ENCODE peak calls at places on chromosomes 5 and 9, in ten cellular contexts. L, Q, K, W, G, D, O, F, M and T are unnamed samples.
A peak's percentile ranks its signal among the peaks of the same experiment; 100 is the strongest.

GRCh38 chr9:3479516-3480352 is 46.1 kb downstream of the RFX3 start:
- DNase-seq in L (no peak), Q (no peak), K (no peak), W (no peak), G (no peak), D (no peak), O (no peak), F (no peak), M (no peak), T (no peak)

GRCh38 chr9:120965344-120966004 is 38.9 kb upstream of the TRAF1 start:
- DNase-seq in L (no peak), Q (no peak), K (no peak), W (no peak), G (no peak), D (no peak), O (peak; percentile 85), F (no peak), M (no peak), T (peak; percentile 82)

GRCh38 chr5:10746711-10747110 is 14.3 kb downstream of the DAP start:
- DNase-seq in L (no peak), Q (no peak), K (peak; percentile 81), W (no peak), G (no peak), D (no peak), O (no peak), F (no peak), M (no peak), T (no peak)

GRCh38 chr5:147567917-147568598 is 58.2 kb upstream of the DPYSL3 start:
- DNase-seq in L (peak; percentile 48), Q (no peak), K (no peak), W (no peak), G (no peak), D (no peak), O (peak; percentile 54), F (no peak), M (no peak), T (peak; percentile 76)

GRCh38 chr5:156640751-156641241 is 209.3 kb upstream of the PPP1R2B start:
- DNase-seq in L (no peak), Q (no peak), K (no peak), W (no peak), G (no peak), D (no peak), O (no peak), F (no peak), M (no peak), T (no peak)

GRCh38 chr5:141637693-141638419 is 1.1 kb downstream of the RELL2 start:
- DNase-seq in L (no peak), Q (peak; percentile 64), K (peak; percentile 62), W (peak; percentile 89), G (peak; percentile 30), D (no peak), O (peak; percentile 72), F (peak; percentile 63), M (peak; percentile 85), T (peak; percentile 32)

GRCh38 chr9:135388530-135388929 is 91.1 kb upstream of the PPP1R26 start:
- DNase-seq in L (no peak), Q (no peak), K (no peak), W (no peak), G (no peak), D (no peak), O (no peak), F (no peak), M (no peak), T (no peak)

GRCh38 chr5:5009240-5009639 is 130.9 kb upstream of the ADAMTS16 start:
- DNase-seq in L (no peak), Q (no peak), K (no peak), W (no peak), G (no peak), D (no peak), O (no peak), F (no peak), M (no peak), T (no peak)

GRCh38 chr9:36207016-36207415 is 16.3 kb downstream of the CLTA start:
- DNase-seq in L (no peak), Q (no peak), K (no peak), W (no peak), G (no peak), D (no peak), O (no peak), F (no peak), M (no peak), T (no peak)

GRCh38 chr5:103589416-103590175 is 27.0 kb upstream of the NUDT12 start:
- DNase-seq in L (no peak), Q (no peak), K (no peak), W (no peak), G (no peak), D (no peak), O (no peak), F (no peak), M (no peak), T (no peak)

DNA sequence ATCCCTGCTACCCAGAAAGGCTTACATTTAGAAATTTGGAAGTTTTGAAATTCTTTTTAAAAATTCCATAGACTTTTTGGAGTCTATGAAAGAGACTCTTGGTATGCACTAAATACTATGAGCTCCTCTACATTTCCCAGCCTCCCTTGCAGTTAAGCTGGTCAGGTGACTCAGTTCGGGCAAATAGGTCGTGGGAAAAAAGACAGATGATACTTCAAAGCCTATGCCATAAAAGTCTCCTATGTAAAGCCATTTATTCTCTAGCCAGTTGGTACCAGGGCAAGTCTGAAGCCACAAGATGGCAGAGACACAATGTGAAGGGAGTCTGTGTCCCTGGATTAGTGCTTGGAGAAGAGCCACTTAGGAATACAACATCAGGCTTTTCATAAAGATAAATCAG is 101.8 kb downstream of the BOD1 start:
- DNase-seq in L (peak; percentile 21), Q (no peak), K (no peak), W (no peak), G (no peak), D (no peak), O (no peak), F (no peak), M (no peak), T (no peak)
- H3K4me1 ChIP-seq in L (peaks cover 17% of the 10 kb centered on the region), Q (no peaks in the 10 kb centered on the region), K (no peaks in the 10 kb centered on the region), W (no peaks in the 10 kb centered on the region), G (no peaks in the 10 kb centered on the region), D (no peaks in the 10 kb centered on the region), O (peaks cover 3% of the 10 kb centered on the region), F (no peaks in the 10 kb centered on the region), M (no peaks in the 10 kb centered on the region), T (peaks cover 6% of the 10 kb centered on the region)

DNA sequence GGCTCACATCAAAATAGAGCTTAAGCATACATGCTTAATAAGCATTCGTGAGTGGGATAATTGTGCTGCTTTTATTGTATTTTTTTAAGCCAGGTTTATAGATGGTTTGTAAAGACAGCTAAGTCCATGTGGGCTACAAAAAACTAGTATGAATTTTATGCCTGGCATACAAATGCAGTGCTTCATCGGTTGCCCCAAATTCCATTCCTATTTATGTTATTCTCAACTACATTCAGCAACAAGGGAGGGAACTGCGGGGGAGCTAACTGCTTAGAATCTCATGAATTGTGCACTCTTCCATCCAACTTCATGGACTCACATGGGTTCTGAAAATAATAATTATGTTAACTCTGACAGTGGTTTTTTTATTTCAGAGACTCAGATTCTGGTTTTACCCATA is 199.2 kb downstream of the FAM170A start:
- DNase-seq in L (no peak), Q (no peak), K (no peak), W (no peak), G (no peak), D (no peak), O (no peak), F (no peak), M (no peak), T (peak; percentile 55)
- H3K4me1 ChIP-seq in L (no peaks in the 10 kb centered on the region), Q (no peaks in the 10 kb centered on the region), K (no peaks in the 10 kb centered on the region), W (no peaks in the 10 kb centered on the region), G (no peaks in the 10 kb centered on the region), D (no peaks in the 10 kb centered on the region), O (no peaks in the 10 kb centered on the region), F (no peaks in the 10 kb centered on the region), M (no peaks in the 10 kb centered on the region), T (peaks cover 19% of the 10 kb centered on the region)

GRCh38 chr5:95729115-95730010 is 1.8 kb upstream of the RHOBTB3 start:
- DNase-seq in L (no peak), Q (no peak), K (no peak), W (no peak), G (no peak), D (no peak), O (no peak), F (no peak), M (no peak), T (no peak)
- H3K4me1 ChIP-seq in L (peaks cover 28% of the 10 kb centered on the region), Q (no peaks in the 10 kb centered on the region), K (peaks cover 7% of the 10 kb centered on the region), W (peaks cover 5% of the 10 kb centered on the region), G (peaks cover 5% of the 10 kb centered on the region), D (peaks cover 43% of the 10 kb centered on the region), O (peaks cover 6% of the 10 kb centered on the region), F (peaks cover 12% of the 10 kb centered on the region), M (peaks cover 5% of the 10 kb centered on the region), T (peaks cover 28% of the 10 kb centered on the region)

GRCh38 chr9:133125706-133126696 is 5.0 kb upstream of the RALGDS start:
- DNase-seq in L (no peak), Q (no peak), K (no peak), W (peak; percentile 82), G (no peak), D (no peak), O (no peak), F (peak; percentile 60), M (peak; percentile 75), T (no peak)
- H3K4me1 ChIP-seq in L (peaks cover 4% of the 10 kb centered on the region), Q (peaks cover 33% of the 10 kb centered on the region), K (peaks cover 22% of the 10 kb centered on the region), W (peaks cover 21% of the 10 kb centered on the region), G (peaks cover 58% of the 10 kb centered on the region), D (peaks cover 17% of the 10 kb centered on the region), O (peaks cover 16% of the 10 kb centered on the region), F (peaks cover 18% of the 10 kb centered on the region), M (peaks cover 49% of the 10 kb centered on the region), T (no peaks in the 10 kb centered on the region)

GRCh38 chr9:125180876-125181275 is 8.7 kb downstream of the PPP6C start:
- DNase-seq in L (no peak), Q (no peak), K (no peak), W (no peak), G (no peak), D (no peak), O (no peak), F (no peak), M (no peak), T (no peak)
- H3K4me1 ChIP-seq in L (no peaks in the 10 kb centered on the region), Q (no peaks in the 10 kb centered on the region), K (peaks cover 5% of the 10 kb centered on the region), W (no peaks in the 10 kb centered on the region), G (no peaks in the 10 kb centered on the region), D (no peaks in the 10 kb centered on the region), O (no peaks in the 10 kb centered on the region), F (peaks cover 5% of the 10 kb centered on the region), M (peaks cover 20% of the 10 kb centered on the region), T (peaks cover 3% of the 10 kb centered on the region)

GRCh38 chr5:189976-190365 is 1.3 kb upstream of the LRRC14B start:
- DNase-seq in L (no peak), Q (no peak), K (no peak), W (no peak), G (no peak), D (no peak), O (no peak), F (peak; percentile 21), M (no peak), T (no peak)
- H3K4me1 ChIP-seq in L (peaks cover 11% of the 10 kb centered on the region), Q (no peaks in the 10 kb centered on the region), K (peaks cover 22% of the 10 kb centered on the region), W (peaks cover 14% of the 10 kb centered on the region), G (peaks cover 10% of the 10 kb centered on the region), D (peaks cover 5% of the 10 kb centered on the region), O (peaks cover 9% of the 10 kb centered on the region), F (peaks cover 7% of the 10 kb centered on the region), M (peaks cover 4% of the 10 kb centered on the region), T (peaks cover 3% of the 10 kb centered on the region)

GRCh38 chr9:33818167-33818831 is 1.3 kb downstream of the UBE2R2 start:
- DNase-seq in L (peak; percentile 14), Q (no peak), K (peak; percentile 28), W (peak; percentile 85), G (no peak), D (no peak), O (no peak), F (peak; percentile 67), M (no peak), T (no peak)
- H3K4me1 ChIP-seq in L (peaks cover 37% of the 10 kb centered on the region), Q (peaks cover 9% of the 10 kb centered on the region), K (peaks cover 46% of the 10 kb centered on the region), W (peaks cover 20% of the 10 kb centered on the region), G (peaks cover 26% of the 10 kb centered on the region), D (peaks cover 27% of the 10 kb centered on the region), O (peaks cover 4% of the 10 kb centered on the region), F (peaks cover 5% of the 10 kb centered on the region), M (peaks cover 51% of the 10 kb centered on the region), T (peaks cover 26% of the 10 kb centered on the region)

GRCh38 chr5:142783601-142784291 is 13.6 kb downstream of the ARHGAP26 start:
- DNase-seq in L (no peak), Q (no peak), K (no peak), W (no peak), G (no peak), D (no peak), O (no peak), F (peak; percentile 41), M (no peak), T (no peak)
- H3K4me1 ChIP-seq in L (peaks cover 8% of the 10 kb centered on the region), Q (no peaks in the 10 kb centered on the region), K (peaks cover 19% of the 10 kb centered on the region), W (peaks cover 12% of the 10 kb centered on the region), G (peaks cover 5% of the 10 kb centered on the region), D (peaks cover 19% of the 10 kb centered on the region), O (peaks cover 18% of the 10 kb centered on the region), F (no peaks in the 10 kb centered on the region), M (peaks cover 26% of the 10 kb centered on the region), T (no peaks in the 10 kb centered on the region)